ENCODE peak calls at places on chromosomes 2 and 18, in six cellular contexts. One of them, this sample, is unnamed.
A peak's percentile ranks its signal among the peaks of the same experiment; 100 is the strongest.

GRCh38 chr2:239806758-239807434 is 218.2 kb downstream of the NDUFA10 start:
- DNase-seq in IMR-90: no peak
- DNase-seq in upper lobe of left lung: no peak
- DNase-seq in fibroblast of the aortic adventitia: no peak
- DNase-seq in brain microvascular endothelial cell: no peak
- DNase-seq in cardiac fibroblast: no peak
- DNase-seq in this sample: no peak

GRCh38 chr2:182666674-182667320 is 49.3 kb upstream of the DNAJC10 start:
- DNase-seq in IMR-90: peak; percentile 46
- DNase-seq in upper lobe of left lung: no peak
- DNase-seq in fibroblast of the aortic adventitia: peak; percentile 46
- DNase-seq in brain microvascular endothelial cell: peak; percentile 37
- DNase-seq in cardiac fibroblast: peak; percentile 50
- DNase-seq in this sample: no peak

GRCh38 chr2:181393472-181393871 is 63.7 kb upstream of the ITGA4 start:
- DNase-seq in IMR-90: peak; percentile 71
- DNase-seq in upper lobe of left lung: no peak
- DNase-seq in fibroblast of the aortic adventitia: peak; percentile 52
- DNase-seq in brain microvascular endothelial cell: peak; percentile 79
- DNase-seq in cardiac fibroblast: peak; percentile 51
- DNase-seq in this sample: peak; percentile 48

GRCh38 chr2:11395971-11396689 is 51.7 kb upstream of the ROCK2 start:
- DNase-seq in IMR-90: no peak
- DNase-seq in upper lobe of left lung: no peak
- DNase-seq in fibroblast of the aortic adventitia: no peak
- DNase-seq in brain microvascular endothelial cell: no peak
- DNase-seq in cardiac fibroblast: no peak
- DNase-seq in this sample: no peak

GRCh38 chr18:9832871-9833270 is 52.9 kb upstream of the TXNDC2 start:
- DNase-seq in IMR-90: no peak
- DNase-seq in upper lobe of left lung: peak; percentile 24
- DNase-seq in fibroblast of the aortic adventitia: no peak
- DNase-seq in brain microvascular endothelial cell: no peak
- DNase-seq in cardiac fibroblast: no peak
- DNase-seq in this sample: no peak

GRCh38 chr18:75830848-75831247 is 403.3 kb upstream of the SMIM21 start:
- DNase-seq in IMR-90: no peak
- DNase-seq in upper lobe of left lung: no peak
- DNase-seq in fibroblast of the aortic adventitia: no peak
- DNase-seq in brain microvascular endothelial cell: no peak
- DNase-seq in cardiac fibroblast: no peak
- DNase-seq in this sample: no peak

GRCh38 chr2:27583390-27583915 is 611 bp downstream of the ZNF512 start:
- DNase-seq in IMR-90: peak; percentile 24
- DNase-seq in upper lobe of left lung: no peak
- DNase-seq in fibroblast of the aortic adventitia: peak; percentile 19
- DNase-seq in brain microvascular endothelial cell: no peak
- DNase-seq in cardiac fibroblast: peak; percentile 16
- DNase-seq in this sample: no peak

GRCh38 chr18:36274296-36274695 is 23.2 kb upstream of the FHOD3 start:
- DNase-seq in IMR-90: no peak
- DNase-seq in upper lobe of left lung: no peak
- DNase-seq in fibroblast of the aortic adventitia: no peak
- DNase-seq in brain microvascular endothelial cell: no peak
- DNase-seq in cardiac fibroblast: no peak
- DNase-seq in this sample: no peak

GRCh38 chr18:50203801-50204604 is 9.1 kb upstream of the MYO5B start:
- DNase-seq in IMR-90: peak; percentile 9
- DNase-seq in upper lobe of left lung: peak; percentile 29
- DNase-seq in fibroblast of the aortic adventitia: peak; percentile 24
- DNase-seq in brain microvascular endothelial cell: peak; percentile 33
- DNase-seq in cardiac fibroblast: peak; percentile 39
- DNase-seq in this sample: no peak

GRCh38 chr2:159982270-159982669 is 80.1 kb downstream of the PLA2R1 start:
- DNase-seq in IMR-90: peak; percentile 64
- DNase-seq in upper lobe of left lung: no peak
- DNase-seq in fibroblast of the aortic adventitia: peak; percentile 85
- DNase-seq in brain microvascular endothelial cell: peak; percentile 72
- DNase-seq in cardiac fibroblast: peak; percentile 78
- DNase-seq in this sample: peak; percentile 71

GRCh38 chr2:160574472-160575140 is 81.0 kb upstream of the RBMS1 start:
- DNase-seq in IMR-90: peak; percentile 87
- DNase-seq in upper lobe of left lung: no peak
- DNase-seq in fibroblast of the aortic adventitia: peak; percentile 89
- DNase-seq in brain microvascular endothelial cell: peak; percentile 79
- DNase-seq in cardiac fibroblast: peak; percentile 76
- DNase-seq in this sample: peak; percentile 39

GRCh38 chr18:47881752-47882455 is 48.6 kb downstream of the SMAD2 start:
- DNase-seq in IMR-90: peak; percentile 61
- DNase-seq in upper lobe of left lung: no peak
- DNase-seq in fibroblast of the aortic adventitia: peak; percentile 56
- DNase-seq in brain microvascular endothelial cell: peak; percentile 57
- DNase-seq in cardiac fibroblast: peak; percentile 74
- DNase-seq in this sample: no peak

GRCh38 chr18:58045265-58046086 is 1.4 kb downstream of the NEDD4L start:
- DNase-seq in IMR-90: peak; percentile 31
- DNase-seq in upper lobe of left lung: peak; percentile 90
- DNase-seq in fibroblast of the aortic adventitia: peak; percentile 15
- DNase-seq in brain microvascular endothelial cell: no peak
- DNase-seq in cardiac fibroblast: peak; percentile 32
- DNase-seq in this sample: no peak

GRCh38 chr2:174682578-174683391 is 81.5 kb downstream of the CHRNA1 start:
- DNase-seq in IMR-90: peak; percentile 59
- DNase-seq in upper lobe of left lung: peak; percentile 95
- DNase-seq in fibroblast of the aortic adventitia: peak; percentile 59
- DNase-seq in brain microvascular endothelial cell: peak; percentile 29
- DNase-seq in cardiac fibroblast: peak; percentile 66
- DNase-seq in this sample: no peak

GRCh38 chr2:200812122-200813022 is 662 bp downstream of the BZW1 start:
- DNase-seq in IMR-90: peak; percentile 49
- DNase-seq in upper lobe of left lung: peak; percentile 95
- DNase-seq in fibroblast of the aortic adventitia: peak; percentile 61
- DNase-seq in brain microvascular endothelial cell: no peak
- DNase-seq in cardiac fibroblast: peak; percentile 68
- DNase-seq in this sample: no peak

GRCh38 chr2:176149484-176150337 is 1.6 kb upstream of the HOXD4 start:
- DNase-seq in IMR-90: no peak
- DNase-seq in upper lobe of left lung: no peak
- DNase-seq in fibroblast of the aortic adventitia: no peak
- DNase-seq in brain microvascular endothelial cell: no peak
- DNase-seq in cardiac fibroblast: no peak
- DNase-seq in this sample: no peak

GRCh38 chr2:179768765-179769164 is 92.6 kb downstream of the ZNF385B start:
- DNase-seq in IMR-90: peak; percentile 1
- DNase-seq in upper lobe of left lung: no peak
- DNase-seq in fibroblast of the aortic adventitia: peak; percentile 99
- DNase-seq in brain microvascular endothelial cell: peak; percentile 20
- DNase-seq in cardiac fibroblast: peak; percentile 68
- DNase-seq in this sample: no peak

GRCh38 chr2:65199194-65199593 is 28.4 kb upstream of the ACTR2 start:
- DNase-seq in IMR-90: no peak
- DNase-seq in upper lobe of left lung: no peak
- DNase-seq in fibroblast of the aortic adventitia: no peak
- DNase-seq in brain microvascular endothelial cell: no peak
- DNase-seq in cardiac fibroblast: no peak
- DNase-seq in this sample: no peak

GRCh38 chr2:71466301-71467179 is 13.2 kb downstream of the DYSF start:
- DNase-seq in IMR-90: no peak
- DNase-seq in upper lobe of left lung: peak; percentile 88
- DNase-seq in fibroblast of the aortic adventitia: no peak
- DNase-seq in brain microvascular endothelial cell: no peak
- DNase-seq in cardiac fibroblast: no peak
- DNase-seq in this sample: no peak

GRCh38 chr18:12408247-12408869 is 629 bp downstream of the PRELID3A start:
- DNase-seq in IMR-90: no peak
- DNase-seq in upper lobe of left lung: no peak
- DNase-seq in fibroblast of the aortic adventitia: peak; percentile 45
- DNase-seq in brain microvascular endothelial cell: no peak
- DNase-seq in cardiac fibroblast: peak; percentile 42
- DNase-seq in this sample: no peak

GRCh38 chr18:32696376-32696775 is 76.4 kb downstream of the KLHL14 start:
- DNase-seq in IMR-90: no peak
- DNase-seq in upper lobe of left lung: no peak
- DNase-seq in fibroblast of the aortic adventitia: no peak
- DNase-seq in brain microvascular endothelial cell: no peak
- DNase-seq in cardiac fibroblast: no peak
- DNase-seq in this sample: no peak

DNA sequence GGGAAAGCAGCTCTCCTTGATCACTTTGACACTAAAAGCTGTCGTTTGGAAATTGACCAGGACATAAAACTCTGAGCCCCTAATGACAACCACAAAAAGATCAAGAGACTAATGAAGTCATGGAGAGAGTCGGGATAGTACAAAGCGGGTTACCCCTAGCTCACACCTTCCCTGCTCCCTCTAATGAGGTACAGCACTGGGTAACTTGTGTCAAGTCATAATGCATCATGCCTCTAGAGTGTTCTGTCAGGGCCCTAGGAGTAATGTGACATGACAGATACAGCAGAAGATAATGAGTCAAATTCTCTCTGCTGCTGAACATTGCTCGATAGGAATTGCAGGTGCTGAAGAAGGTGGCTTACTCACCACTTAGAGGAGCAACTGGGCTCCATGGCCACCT is 130.7 kb downstream of the AQP4 start:
- DNase-seq in IMR-90: no peak
- DNase-seq in upper lobe of left lung: no peak
- DNase-seq in fibroblast of the aortic adventitia: no peak
- DNase-seq in brain microvascular endothelial cell: no peak
- DNase-seq in cardiac fibroblast: no peak
- DNase-seq in this sample: no peak
- H3K4me3 ChIP-seq in IMR-90: no peak overlapping the region
- H3K4me3 ChIP-seq in upper lobe of left lung: no peak overlapping the region
- H3K4me3 ChIP-seq in fibroblast of the aortic adventitia: no peak overlapping the region
- H3K4me3 ChIP-seq in brain microvascular endothelial cell: no peak overlapping the region
- H3K4me3 ChIP-seq in cardiac fibroblast: no peak overlapping the region
- H3K4me3 ChIP-seq in this sample: no peak overlapping the region

GRCh38 chr2:151792589-151792988 is 35.6 kb downstream of the ARL5A start:
- DNase-seq in IMR-90: no peak
- DNase-seq in upper lobe of left lung: no peak
- DNase-seq in fibroblast of the aortic adventitia: no peak
- DNase-seq in brain microvascular endothelial cell: no peak
- DNase-seq in cardiac fibroblast: no peak
- DNase-seq in this sample: no peak
- TF ChIP-seq CTCF in IMR-90: no peak
- TF ChIP-seq CTCF in upper lobe of left lung: no peak
- TF ChIP-seq CTCF in fibroblast of the aortic adventitia: no peak
- TF ChIP-seq CTCF in brain microvascular endothelial cell: peak; percentile 22
- TF ChIP-seq CTCF in cardiac fibroblast: no peak
- TF ChIP-seq CTCF in this sample: peak; percentile 10

GRCh38 chr2:105574796-105575344 is 169.8 kb upstream of the NCK2 start:
- DNase-seq in IMR-90: no peak
- DNase-seq in upper lobe of left lung: no peak
- DNase-seq in fibroblast of the aortic adventitia: no peak
- DNase-seq in brain microvascular endothelial cell: no peak
- DNase-seq in cardiac fibroblast: no peak
- DNase-seq in this sample: no peak

GRCh38 chr2:105576440-105577241 is 168.1 kb upstream of the NCK2 start:
- DNase-seq in IMR-90: peak; percentile 42
- DNase-seq in upper lobe of left lung: no peak
- DNase-seq in fibroblast of the aortic adventitia: peak; percentile 59
- DNase-seq in brain microvascular endothelial cell: no peak
- DNase-seq in cardiac fibroblast: peak; percentile 86
- DNase-seq in this sample: no peak

GRCh38 chr2:105576050-105576439 is 168.7 kb upstream of the NCK2 start:
- DNase-seq in IMR-90: no peak
- DNase-seq in upper lobe of left lung: peak; percentile 43
- DNase-seq in fibroblast of the aortic adventitia: no peak
- DNase-seq in brain microvascular endothelial cell: no peak
- DNase-seq in cardiac fibroblast: no peak
- DNase-seq in this sample: no peak

GRCh38 chr2:105573910-105574655 is 170.6 kb upstream of the NCK2 start:
- DNase-seq in IMR-90: no peak
- DNase-seq in upper lobe of left lung: no peak
- DNase-seq in fibroblast of the aortic adventitia: no peak
- DNase-seq in brain microvascular endothelial cell: no peak
- DNase-seq in cardiac fibroblast: no peak
- DNase-seq in this sample: no peak

DNA sequence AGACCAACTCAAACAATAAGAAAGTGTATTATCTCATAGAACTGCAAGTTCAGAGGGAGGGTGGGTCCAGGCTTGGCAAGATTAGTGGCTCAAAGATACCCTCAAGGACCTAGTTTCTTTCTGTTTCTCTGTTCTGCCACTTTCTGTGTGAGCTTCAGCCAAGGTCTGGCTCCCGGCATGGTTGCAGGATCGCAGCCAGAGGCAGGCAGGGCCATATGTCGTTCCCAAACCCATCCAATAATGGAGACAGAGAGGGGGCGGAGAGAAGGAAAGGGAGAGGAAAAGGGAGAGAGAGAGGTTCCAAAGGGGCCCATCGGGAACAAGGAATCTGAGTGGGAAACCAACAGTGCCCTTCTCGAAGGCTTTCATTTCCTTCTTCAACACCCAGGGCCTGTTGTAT is 169.1 kb upstream of the NCK2 start:
- DNase-seq in IMR-90: no peak
- DNase-seq in upper lobe of left lung: no peak
- DNase-seq in fibroblast of the aortic adventitia: peak; percentile 11
- DNase-seq in brain microvascular endothelial cell: no peak
- DNase-seq in cardiac fibroblast: no peak
- DNase-seq in this sample: no peak
- H3K4me3 ChIP-seq in IMR-90: peak overlapping the region; percentile 16
- H3K4me3 ChIP-seq in upper lobe of left lung: no peak overlapping the region
- H3K4me3 ChIP-seq in fibroblast of the aortic adventitia: peak overlapping the region; percentile 49
- H3K4me3 ChIP-seq in brain microvascular endothelial cell: no peak overlapping the region
- H3K4me3 ChIP-seq in cardiac fibroblast: no peak overlapping the region
- H3K4me3 ChIP-seq in this sample: no peak overlapping the region

GRCh38 chr2:33225350-33225749 is 251.1 kb upstream of the RASGRP3 start:
- DNase-seq in IMR-90: no peak
- DNase-seq in upper lobe of left lung: no peak
- DNase-seq in fibroblast of the aortic adventitia: no peak
- DNase-seq in brain microvascular endothelial cell: no peak
- DNase-seq in cardiac fibroblast: no peak
- DNase-seq in this sample: no peak

GRCh38 chr2:33226546-33226945 is 249.9 kb upstream of the RASGRP3 start:
- DNase-seq in IMR-90: no peak
- DNase-seq in upper lobe of left lung: no peak
- DNase-seq in fibroblast of the aortic adventitia: no peak
- DNase-seq in brain microvascular endothelial cell: no peak
- DNase-seq in cardiac fibroblast: no peak
- DNase-seq in this sample: no peak

GRCh38 chr2:33222309-33222708 is 254.1 kb upstream of the RASGRP3 start:
- DNase-seq in IMR-90: no peak
- DNase-seq in upper lobe of left lung: no peak
- DNase-seq in fibroblast of the aortic adventitia: no peak
- DNase-seq in brain microvascular endothelial cell: no peak
- DNase-seq in cardiac fibroblast: no peak
- DNase-seq in this sample: no peak

GRCh38 chr2:33221046-33221784 is 255.2 kb upstream of the RASGRP3 start:
- DNase-seq in IMR-90: no peak
- DNase-seq in upper lobe of left lung: no peak
- DNase-seq in fibroblast of the aortic adventitia: no peak
- DNase-seq in brain microvascular endothelial cell: no peak
- DNase-seq in cardiac fibroblast: no peak
- DNase-seq in this sample: no peak

DNA sequence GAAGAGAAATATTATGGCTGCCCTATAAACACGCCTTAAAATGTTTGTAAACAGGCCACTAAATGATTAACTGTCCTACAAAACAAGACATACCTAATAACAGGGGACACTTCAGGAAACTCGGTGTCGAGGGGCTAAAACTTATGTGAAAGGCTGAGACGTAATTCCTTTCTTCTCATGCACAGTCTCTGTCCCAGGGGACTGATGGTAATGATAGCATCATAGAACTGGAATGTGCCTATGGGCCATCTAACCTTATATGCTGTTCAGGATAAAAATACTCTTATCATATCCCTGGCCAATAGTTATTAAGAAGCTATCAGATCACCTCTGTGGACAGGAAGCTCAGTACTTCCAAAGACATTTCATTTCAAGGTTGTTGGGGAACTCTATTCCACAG is 252.6 kb upstream of the RASGRP3 start:
- DNase-seq in IMR-90: no peak
- DNase-seq in upper lobe of left lung: no peak
- DNase-seq in fibroblast of the aortic adventitia: peak; percentile 73
- DNase-seq in brain microvascular endothelial cell: peak; percentile 97
- DNase-seq in cardiac fibroblast: no peak
- DNase-seq in this sample: no peak
- TF ChIP-seq CTCF in IMR-90: no peak
- TF ChIP-seq CTCF in upper lobe of left lung: no peak
- TF ChIP-seq CTCF in fibroblast of the aortic adventitia: no peak
- TF ChIP-seq CTCF in brain microvascular endothelial cell: no peak
- TF ChIP-seq CTCF in cardiac fibroblast: no peak
- TF ChIP-seq CTCF in this sample: no peak